ENCODE peak calls at places on chromosome 19, in five cellular contexts. One of them, this sample, is unnamed.

GRCh38 chr19:15447057-15447456 is 2.7 kb downstream of the WIZ start:
- DNase-seq in H1: no peak
- DNase-seq in SK-N-SH: no peak
- DNase-seq in HepG2: no peak
- DNase-seq in GM12878: no peak
- DNase-seq in this sample: no peak

GRCh38 chr19:50275577-50276368 is 53.4 kb downstream of the KCNC3 start:
- DNase-seq in H1: no peak
- DNase-seq in GM12878: no peak
- DNase-seq in SK-N-SH: no peak
- DNase-seq in HepG2: peak
- DNase-seq in this sample: no peak

GRCh38 chr19:2507109-2507508 is 31.2 kb downstream of the GADD45B start:
- DNase-seq in H1: no peak
- DNase-seq in SK-N-SH: no peak
- DNase-seq in GM12878: no peak
- DNase-seq in HepG2: peak
- DNase-seq in this sample: no peak

GRCh38 chr19:31314156-31314555 is 35.1 kb downstream of the TSHZ3 start:
- DNase-seq in SK-N-SH: no peak
- DNase-seq in HepG2: no peak
- DNase-seq in GM12878: no peak
- DNase-seq in H1: no peak
- DNase-seq in this sample: no peak

GRCh38 chr19:11382898-11383705 is 1.0 kb downstream of the EPOR start:
- DNase-seq in SK-N-SH: peak
- DNase-seq in GM12878: no peak
- DNase-seq in HepG2: peak
- DNase-seq in H1: peak
- DNase-seq in this sample: no peak

GRCh38 chr19:49555600-49556411 is 24.6 kb downstream of the NOSIP start:
- DNase-seq in SK-N-SH: peak
- DNase-seq in HepG2: no peak
- DNase-seq in H1: peak
- DNase-seq in GM12878: no peak
- DNase-seq in this sample: peak

GRCh38 chr19:7560271-7560670 is 24.8 kb downstream of the PNPLA6 start:
- DNase-seq in SK-N-SH: no peak
- DNase-seq in H1: no peak
- DNase-seq in HepG2: no peak
- DNase-seq in GM12878: no peak
- DNase-seq in this sample: no peak

GRCh38 chr19:42201489-42202289 is 15.8 kb downstream of the DEDD2 start:
- DNase-seq in GM12878: peak
- DNase-seq in SK-N-SH: no peak
- DNase-seq in HepG2: no peak
- DNase-seq in H1: no peak
- DNase-seq in this sample: no peak

GRCh38 chr19:11265785-11266236 is 3.5 kb upstream of the DOCK6 start:
- DNase-seq in HepG2: peak
- DNase-seq in GM12878: no peak
- DNase-seq in SK-N-SH: no peak
- DNase-seq in H1: no peak
- DNase-seq in this sample: peak

GRCh38 chr19:15367439-15367838 is 12.1 kb downstream of the AKAP8 start:
- DNase-seq in H1: no peak
- DNase-seq in SK-N-SH: no peak
- DNase-seq in GM12878: no peak
- DNase-seq in HepG2: no peak
- DNase-seq in this sample: no peak

GRCh38 chr19:43265664-43266025 is 3.7 kb downstream of the PSG9 start:
- DNase-seq in GM12878: no peak
- DNase-seq in SK-N-SH: no peak
- DNase-seq in HepG2: no peak
- DNase-seq in H1: no peak
- DNase-seq in this sample: no peak

GRCh38 chr19:35734273-35734672 is 8.0 kb downstream of the IGFLR1 start:
- DNase-seq in HepG2: no peak
- DNase-seq in GM12878: no peak
- DNase-seq in H1: no peak
- DNase-seq in SK-N-SH: no peak
- DNase-seq in this sample: no peak

GRCh38 chr19:31612873-31613272 is 263.6 kb upstream of the TSHZ3 start:
- DNase-seq in SK-N-SH: no peak
- DNase-seq in H1: no peak
- DNase-seq in HepG2: no peak
- DNase-seq in GM12878: no peak
- DNase-seq in this sample: no peak

GRCh38 chr19:13269348-13269747 is 119.1 kb downstream of the IER2 start:
- DNase-seq in GM12878: no peak
- DNase-seq in H1: no peak
- DNase-seq in SK-N-SH: no peak
- DNase-seq in HepG2: no peak
- DNase-seq in this sample: no peak

GRCh38 chr19:48724796-48725753 is 5.5 kb upstream of the MAMSTR start:
- DNase-seq in HepG2: no peak
- DNase-seq in SK-N-SH: peak
- DNase-seq in GM12878: no peak
- DNase-seq in H1: no peak
- DNase-seq in this sample: peak

GRCh38 chr19:56066152-56067023 is 54.7 kb downstream of the ZNF787 start:
- DNase-seq in GM12878: no peak
- DNase-seq in SK-N-SH: peak
- DNase-seq in HepG2: peak
- DNase-seq in H1: peak
- DNase-seq in this sample: peak

GRCh38 chr19:50649433-50650391 is at the start of gene C19orf81:
- DNase-seq in H1: peak
- DNase-seq in HepG2: no peak
- DNase-seq in GM12878: no peak
- DNase-seq in SK-N-SH: peak
- DNase-seq in this sample: peak

GRCh38 chr19:8213827-8214672 is 4.9 kb downstream of the CERS4 start:
- DNase-seq in HepG2: peak
- DNase-seq in GM12878: no peak
- DNase-seq in SK-N-SH: no peak
- DNase-seq in H1: no peak
- DNase-seq in this sample: no peak

GRCh38 chr19:41351339-41352245 is 2.1 kb downstream of the TGFB1 start:
- DNase-seq in HepG2: no peak
- DNase-seq in H1: peak
- DNase-seq in SK-N-SH: peak
- DNase-seq in GM12878: no peak
- DNase-seq in this sample: no peak

GRCh38 chr19:3663838-3664237 is 36.4 kb downstream of the PIP5K1C start:
- DNase-seq in HepG2: no peak
- DNase-seq in H1: no peak
- DNase-seq in SK-N-SH: no peak
- DNase-seq in GM12878: no peak
- DNase-seq in this sample: no peak

GRCh38 chr19:45215391-45216191 is 29.6 kb downstream of the EXOC3L2 start:
- DNase-seq in SK-N-SH: peak
- DNase-seq in H1: peak
- DNase-seq in GM12878: no peak
- DNase-seq in HepG2: no peak
- DNase-seq in this sample: no peak

GRCh38 chr19:29680447-29680846 is 15.2 kb downstream of the PLEKHF1 start:
- DNase-seq in H1: no peak
- DNase-seq in SK-N-SH: no peak
- DNase-seq in GM12878: no peak
- DNase-seq in HepG2: no peak
- DNase-seq in this sample: no peak

GRCh38 chr19:52640916-52641315 is 2.8 kb upstream of the ZNF83 start:
- DNase-seq in SK-N-SH: peak
- DNase-seq in HepG2: no peak
- DNase-seq in H1: peak
- DNase-seq in GM12878: no peak
- DNase-seq in this sample: peak

GRCh38 chr19:44757735-44758505 is 9.4 kb downstream of the BCL3 start:
- DNase-seq in SK-N-SH: peak
- DNase-seq in GM12878: no peak
- DNase-seq in HepG2: no peak
- DNase-seq in H1: peak
- DNase-seq in this sample: no peak

GRCh38 chr19:6125571-6125989 is 9.9 kb upstream of the ACSBG2 start:
- DNase-seq in H1: peak
- DNase-seq in GM12878: peak
- DNase-seq in HepG2: peak
- DNase-seq in SK-N-SH: peak
- DNase-seq in this sample: no peak
- TF ChIP-seq JUND in H1: no peak
- TF ChIP-seq JUND in GM12878: no peak
- TF ChIP-seq JUND in HepG2: no peak
- TF ChIP-seq JUND in SK-N-SH: no peak
- TF ChIP-seq JUND in this sample: no peak

GRCh38 chr19:17778621-17779280 is 16.2 kb upstream of the B3GNT3 start:
- DNase-seq in SK-N-SH: no peak
- DNase-seq in GM12878: no peak
- DNase-seq in H1: no peak
- DNase-seq in HepG2: no peak
- DNase-seq in this sample: peak
- TF ChIP-seq JUND in SK-N-SH: no peak
- TF ChIP-seq JUND in GM12878: no peak
- TF ChIP-seq JUND in H1: no peak
- TF ChIP-seq JUND in HepG2: no peak
- TF ChIP-seq JUND in this sample: no peak

DNA sequence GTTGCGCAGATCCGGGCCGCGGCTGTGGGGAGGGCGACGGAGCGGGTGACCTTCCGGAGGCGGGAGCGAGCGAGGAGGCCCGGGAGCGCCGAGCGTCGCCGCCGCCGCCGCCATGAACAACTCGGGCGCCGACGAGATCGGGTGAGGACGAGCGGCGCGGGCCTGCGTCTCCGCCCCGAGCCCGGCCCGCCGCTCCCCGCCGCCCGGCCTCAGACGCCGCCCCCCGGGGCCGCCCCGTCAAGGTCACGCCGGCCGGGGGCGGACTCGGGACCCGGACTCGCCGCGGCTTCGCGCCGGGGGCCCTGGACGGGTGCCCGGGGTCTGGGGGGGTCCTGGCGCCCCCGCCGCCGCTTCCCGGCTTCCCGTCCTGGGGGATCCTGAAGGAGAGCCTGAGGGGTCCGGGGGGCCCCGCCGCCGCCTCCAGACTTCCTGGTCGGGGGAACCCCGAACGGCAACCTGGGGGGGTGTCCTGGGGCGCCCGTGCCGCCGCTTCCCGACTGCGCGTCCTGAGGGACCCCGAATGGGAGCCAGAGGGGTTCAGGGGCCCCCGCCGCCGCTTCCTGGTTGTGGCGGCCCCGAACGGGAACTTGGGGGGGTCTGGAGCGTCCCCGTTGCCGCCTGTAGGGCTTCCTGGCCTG is 395 bp downstream of the DAZAP1 start:
- DNase-seq in HepG2: no peak
- DNase-seq in H1: no peak
- DNase-seq in GM12878: no peak
- DNase-seq in SK-N-SH: no peak
- DNase-seq in this sample: no peak
- TF ChIP-seq JUND in HepG2: no peak
- TF ChIP-seq JUND in H1: no peak
- TF ChIP-seq JUND in GM12878: no peak
- TF ChIP-seq JUND in SK-N-SH: no peak
- TF ChIP-seq JUND in this sample: no peak

DNA sequence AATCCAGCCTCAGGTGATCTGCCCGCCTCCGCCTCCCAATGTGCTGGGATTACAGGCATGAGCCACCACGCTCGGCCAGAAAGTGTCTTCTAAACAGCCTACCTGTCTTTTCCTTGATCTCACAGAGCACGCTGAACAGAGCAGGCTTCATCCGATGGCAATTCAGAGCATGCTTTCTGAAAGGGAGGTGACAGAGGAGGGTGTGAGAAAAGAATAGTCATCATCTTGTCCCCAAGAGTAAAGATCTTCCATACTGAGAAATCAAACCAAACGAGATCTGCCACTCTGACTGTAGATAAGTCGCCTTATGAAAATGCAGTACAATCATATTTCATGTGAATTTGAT is 19.3 kb downstream of the PBX4 start:
- DNase-seq in GM12878: no peak
- DNase-seq in SK-N-SH: no peak
- DNase-seq in H1: no peak
- DNase-seq in HepG2: no peak
- DNase-seq in this sample: no peak
- TF ChIP-seq JUND in GM12878: no peak
- TF ChIP-seq JUND in SK-N-SH: no peak
- TF ChIP-seq JUND in H1: no peak
- TF ChIP-seq JUND in HepG2: no peak
- TF ChIP-seq JUND in this sample: no peak